ENCODE peak calls at places on chromosomes 4 and X, in six cellular contexts. O is cerebellar cortex, D is transverse colon, B is progenitor cell of endocrine pancreas, A is kidney tubule cell, M is NCI-H2081. P is an unnamed sample.
A peak's percentile ranks its signal among the peaks of the same experiment; 100 is the strongest.

GRCh38 chr4:153497091-153497531 is 31.0 kb downstream of the TMEM131L start:
- DNase-seq in B (no peak), M (no peak), A (peak; percentile 76), D (no peak), O (no peak), P (no peak)

GRCh38 chr4:153542131-153542530 is 76.0 kb downstream of the TMEM131L start:
- DNase-seq in M (no peak), B (no peak), A (no peak), D (no peak), O (no peak), P (no peak)

GRCh38 chrX:123846598-123847038 is 13.2 kb upstream of the XIAP start:
- DNase-seq in M (no peak), B (no peak), D (no peak), A (peak; percentile 66), O (peak; percentile 59), P (no peak)

GRCh38 chrX:1205681-1206611 is 6.5 kb downstream of the CRLF2 start:
- DNase-seq in A (peak; percentile 79), B (no peak), O (peak; percentile 63), D (peak; percentile 18), M (no peak), P (no peak)

GRCh38 chr4:71634364-71634763 is 149.5 kb downstream of the GC start:
- DNase-seq in M (no peak), B (no peak), O (no peak), A (no peak), D (no peak), P (no peak)

GRCh38 chr4:23327120-23327519 is 562.7 kb downstream of the PPARGC1A start:
- DNase-seq in B (no peak), O (no peak), M (no peak), A (peak; percentile 30), D (no peak), P (no peak)

GRCh38 chrX:107205770-107206696 is at the start of the genes DNAAF6 and NUP62CL:
- DNase-seq in B (peak; percentile 65), D (peak; percentile 72), O (peak; percentile 1), A (peak; percentile 81), M (peak; percentile 89), P (peak; percentile 80)

GRCh38 chr4:67746797-67747495 is 7.2 kb downstream of the GNRHR start:
- DNase-seq in B (no peak), O (peak; percentile 32), D (no peak), A (peak; percentile 45), M (peak; percentile 11), P (no peak)

GRCh38 chrX:38438321-38438720 is 85.9 kb downstream of the OTC start:
- DNase-seq in D (no peak), O (no peak), M (no peak), B (no peak), A (no peak), P (no peak)

GRCh38 chrX:46034868-46035267 is 510.4 kb downstream of the ZNF674 start:
- DNase-seq in B (no peak), A (no peak), D (no peak), M (no peak), O (no peak), P (no peak)

GRCh38 chr4:69054578-69055200 is 41.6 kb upstream of the UGT2B7 start:
- DNase-seq in A (peak; percentile 94), D (no peak), O (no peak), B (no peak), M (no peak), P (no peak)

GRCh38 chr4:109801895-109802319 is at the start of gene CFI:
- DNase-seq in M (no peak), A (peak; percentile 74), O (no peak), B (no peak), D (no peak), P (no peak)

GRCh38 chr4:1813231-1813630 is 20.1 kb downstream of the FGFR3 start:
- DNase-seq in B (no peak), D (no peak), M (no peak), O (no peak), A (no peak), P (no peak)

GRCh38 chrX:19789376-19789775 is 98.0 kb downstream of the SH3KBP1 start:
- DNase-seq in O (no peak), A (no peak), B (no peak), D (no peak), M (no peak), P (no peak)

P was measured in right lobe of liver.